ENCODE peak calls at places on chromosomes 3 and 15, in four cellular contexts. One of them, this sample, is unnamed.

GRCh38 chr3:18207232-18207631 is 217.9 kb downstream of the SATB1 start:
- DNase-seq in heart right ventricle: no peak
- DNase-seq in NCI-H510A treated with DMSO at 0.1 percent for 48 hours: no peak
- DNase-seq in stimulated activated CD8-positive, alpha-beta memory T cell treated with anti-CD3 and anti-CD28 coated beads, Interleukin-12 subunit alpha, Interleukin-12 subunit beta, amount 100 ng/mL, for 4 hours: no peak
- DNase-seq in this sample: no peak

GRCh38 chr15:77819271-77819806 is 186.6 kb upstream of the LINGO1 start:
- DNase-seq in heart right ventricle: no peak
- DNase-seq in NCI-H510A treated with DMSO at 0.1 percent for 48 hours: no peak
- DNase-seq in stimulated activated CD8-positive, alpha-beta memory T cell treated with anti-CD3 and anti-CD28 coated beads, Interleukin-12 subunit alpha, Interleukin-12 subunit beta, amount 100 ng/mL, for 4 hours: no peak
- DNase-seq in this sample: no peak

GRCh38 chr15:31975446-31976229 is 54.7 kb upstream of the CHRNA7 start:
- DNase-seq in heart right ventricle: peak
- DNase-seq in NCI-H510A treated with DMSO at 0.1 percent for 48 hours: peak
- DNase-seq in stimulated activated CD8-positive, alpha-beta memory T cell treated with anti-CD3 and anti-CD28 coated beads, Interleukin-12 subunit alpha, Interleukin-12 subunit beta, amount 100 ng/mL, for 4 hours: no peak
- DNase-seq in this sample: no peak

GRCh38 chr15:94168250-94168649 is 63.1 kb upstream of the MCTP2 start:
- DNase-seq in heart right ventricle: no peak
- DNase-seq in NCI-H510A treated with DMSO at 0.1 percent for 48 hours: no peak
- DNase-seq in stimulated activated CD8-positive, alpha-beta memory T cell treated with anti-CD3 and anti-CD28 coated beads, Interleukin-12 subunit alpha, Interleukin-12 subunit beta, amount 100 ng/mL, for 4 hours: no peak
- DNase-seq in this sample: no peak

GRCh38 chr3:194994551-194994981 is 276.4 kb downstream of the XXYLT1 start:
- DNase-seq in heart right ventricle: no peak
- DNase-seq in NCI-H510A treated with DMSO at 0.1 percent for 48 hours: no peak
- DNase-seq in stimulated activated CD8-positive, alpha-beta memory T cell treated with anti-CD3 and anti-CD28 coated beads, Interleukin-12 subunit alpha, Interleukin-12 subunit beta, amount 100 ng/mL, for 4 hours: no peak
- DNase-seq in this sample: no peak

GRCh38 chr15:86772369-86773059 is 692.8 kb downstream of the AGBL1 start:
- DNase-seq in heart right ventricle: no peak
- DNase-seq in NCI-H510A treated with DMSO at 0.1 percent for 48 hours: no peak
- DNase-seq in stimulated activated CD8-positive, alpha-beta memory T cell treated with anti-CD3 and anti-CD28 coated beads, Interleukin-12 subunit alpha, Interleukin-12 subunit beta, amount 100 ng/mL, for 4 hours: no peak
- DNase-seq in this sample: no peak

GRCh38 chr3:22475665-22476064 is 724.7 kb upstream of the ZNF385D start:
- DNase-seq in heart right ventricle: no peak
- DNase-seq in NCI-H510A treated with DMSO at 0.1 percent for 48 hours: no peak
- DNase-seq in stimulated activated CD8-positive, alpha-beta memory T cell treated with anti-CD3 and anti-CD28 coated beads, Interleukin-12 subunit alpha, Interleukin-12 subunit beta, amount 100 ng/mL, for 4 hours: no peak
- DNase-seq in this sample: no peak

GRCh38 chr3:179513867-179514266 is 48.9 kb upstream of the ACTL6A start:
- DNase-seq in heart right ventricle: no peak
- DNase-seq in NCI-H510A treated with DMSO at 0.1 percent for 48 hours: no peak
- DNase-seq in stimulated activated CD8-positive, alpha-beta memory T cell treated with anti-CD3 and anti-CD28 coated beads, Interleukin-12 subunit alpha, Interleukin-12 subunit beta, amount 100 ng/mL, for 4 hours: no peak
- DNase-seq in this sample: no peak

GRCh38 chr3:4994144-4994730 is 15.0 kb downstream of the BHLHE40 start:
- DNase-seq in heart right ventricle: no peak
- DNase-seq in NCI-H510A treated with DMSO at 0.1 percent for 48 hours: no peak
- DNase-seq in stimulated activated CD8-positive, alpha-beta memory T cell treated with anti-CD3 and anti-CD28 coated beads, Interleukin-12 subunit alpha, Interleukin-12 subunit beta, amount 100 ng/mL, for 4 hours: no peak
- DNase-seq in this sample: no peak

GRCh38 chr15:64430000-64430735 is 30.2 kb upstream of the ZNF609 start:
- DNase-seq in heart right ventricle: no peak
- DNase-seq in NCI-H510A treated with DMSO at 0.1 percent for 48 hours: no peak
- DNase-seq in stimulated activated CD8-positive, alpha-beta memory T cell treated with anti-CD3 and anti-CD28 coated beads, Interleukin-12 subunit alpha, Interleukin-12 subunit beta, amount 100 ng/mL, for 4 hours: no peak
- DNase-seq in this sample: no peak

GRCh38 chr3:49812916-49813496 is 747 bp downstream of the UBA7 start:
- DNase-seq in heart right ventricle: peak
- DNase-seq in NCI-H510A treated with DMSO at 0.1 percent for 48 hours: no peak
- DNase-seq in stimulated activated CD8-positive, alpha-beta memory T cell treated with anti-CD3 and anti-CD28 coated beads, Interleukin-12 subunit alpha, Interleukin-12 subunit beta, amount 100 ng/mL, for 4 hours: no peak
- DNase-seq in this sample: no peak

GRCh38 chr15:89379423-89379735 is 44.8 kb upstream of the POLG start:
- DNase-seq in heart right ventricle: no peak
- DNase-seq in NCI-H510A treated with DMSO at 0.1 percent for 48 hours: no peak
- DNase-seq in stimulated activated CD8-positive, alpha-beta memory T cell treated with anti-CD3 and anti-CD28 coated beads, Interleukin-12 subunit alpha, Interleukin-12 subunit beta, amount 100 ng/mL, for 4 hours: no peak
- DNase-seq in this sample: no peak

GRCh38 chr3:119184808-119185690 is 11.7 kb downstream of the UPK1B start:
- DNase-seq in heart right ventricle: no peak
- DNase-seq in NCI-H510A treated with DMSO at 0.1 percent for 48 hours: no peak
- DNase-seq in stimulated activated CD8-positive, alpha-beta memory T cell treated with anti-CD3 and anti-CD28 coated beads, Interleukin-12 subunit alpha, Interleukin-12 subunit beta, amount 100 ng/mL, for 4 hours: no peak
- DNase-seq in this sample: no peak

GRCh38 chr3:186241910-186242821 is 119.9 kb downstream of the DGKG start:
- DNase-seq in heart right ventricle: peak
- DNase-seq in NCI-H510A treated with DMSO at 0.1 percent for 48 hours: peak
- DNase-seq in stimulated activated CD8-positive, alpha-beta memory T cell treated with anti-CD3 and anti-CD28 coated beads, Interleukin-12 subunit alpha, Interleukin-12 subunit beta, amount 100 ng/mL, for 4 hours: no peak
- DNase-seq in this sample: peak

GRCh38 chr3:45693941-45694521 is 4.8 kb downstream of the SACM1L start:
- DNase-seq in heart right ventricle: no peak
- DNase-seq in NCI-H510A treated with DMSO at 0.1 percent for 48 hours: no peak
- DNase-seq in stimulated activated CD8-positive, alpha-beta memory T cell treated with anti-CD3 and anti-CD28 coated beads, Interleukin-12 subunit alpha, Interleukin-12 subunit beta, amount 100 ng/mL, for 4 hours: no peak
- DNase-seq in this sample: no peak

GRCh38 chr15:35936284-35936683 is 390.3 kb upstream of the DPH6 start:
- DNase-seq in heart right ventricle: no peak
- DNase-seq in NCI-H510A treated with DMSO at 0.1 percent for 48 hours: no peak
- DNase-seq in stimulated activated CD8-positive, alpha-beta memory T cell treated with anti-CD3 and anti-CD28 coated beads, Interleukin-12 subunit alpha, Interleukin-12 subunit beta, amount 100 ng/mL, for 4 hours: no peak
- DNase-seq in this sample: no peak

GRCh38 chr15:43253431-43254403 is 13.0 kb downstream of the TGM5 start:
- DNase-seq in heart right ventricle: peak
- DNase-seq in NCI-H510A treated with DMSO at 0.1 percent for 48 hours: no peak
- DNase-seq in stimulated activated CD8-positive, alpha-beta memory T cell treated with anti-CD3 and anti-CD28 coated beads, Interleukin-12 subunit alpha, Interleukin-12 subunit beta, amount 100 ng/mL, for 4 hours: no peak
- DNase-seq in this sample: no peak

GRCh38 chr15:60390931-60391501 is 6.8 kb downstream of the ANXA2 start:
- DNase-seq in heart right ventricle: no peak
- DNase-seq in NCI-H510A treated with DMSO at 0.1 percent for 48 hours: no peak
- DNase-seq in stimulated activated CD8-positive, alpha-beta memory T cell treated with anti-CD3 and anti-CD28 coated beads, Interleukin-12 subunit alpha, Interleukin-12 subunit beta, amount 100 ng/mL, for 4 hours: no peak
- DNase-seq in this sample: peak

This sample was measured in psoas muscle.